ENCODE peak calls at places on chromosomes 11 and 22, in four cellular contexts. F, Y, R and D are unnamed samples.

GRCh38 chr11:69651834-69652620 is 11.1 kb downstream of the CCND1 start:
- DNase-seq in F (no peak), R (no peak), Y (peak), D (no peak)

GRCh38 chr22:44620129-44620840 is 81.7 kb upstream of the PRR5 start:
- DNase-seq in Y (peak), F (peak), R (no peak), D (no peak)

GRCh38 chr22:22599248-22599647 is 40.2 kb upstream of the PRAME start:
- DNase-seq in F (no peak), R (no peak), Y (no peak), D (no peak)

GRCh38 chr11:123298488-123299447 is 103.7 kb upstream of the CLMP start:
- DNase-seq in F (no peak), Y (no peak), R (no peak), D (no peak)

GRCh38 chr22:25996669-25997068 is 172.6 kb upstream of the SEZ6L start:
- DNase-seq in Y (no peak), R (no peak), F (no peak), D (no peak)

GRCh38 chr22:41978732-41979131 is 9.5 kb downstream of the SEPTIN3 start:
- DNase-seq in Y (no peak), R (no peak), F (no peak), D (no peak)

GRCh38 chr11:126992065-126992803 is 8.3 kb downstream of the KIRREL3 start:
- DNase-seq in F (no peak), Y (no peak), R (no peak), D (no peak)

GRCh38 chr11:35919244-35919643 is 24.6 kb upstream of the LDLRAD3 start:
- DNase-seq in Y (no peak), R (no peak), F (no peak), D (no peak)

GRCh38 chr11:20154381-20154780 is 5.9 kb downstream of the DBX1 start:
- DNase-seq in Y (no peak), F (no peak), R (no peak), D (no peak)

GRCh38 chr11:65421204-65422103 is 1.1 kb upstream of the NEAT1 start:
- DNase-seq in Y (peak), F (peak), R (peak), D (peak)

GRCh38 chr11:125404811-125405481 is 91.1 kb downstream of the FEZ1 start:
- DNase-seq in Y (peak), R (peak), F (peak), D (peak)

GRCh38 chr22:27116295-27116694 is 458.9 kb downstream of the MIAT start:
- DNase-seq in Y (no peak), F (no peak), R (no peak), D (no peak)

GRCh38 chr22:36454916-36455570 is 26.4 kb downstream of the TXN2 start:
- DNase-seq in R (peak), F (peak), Y (peak), D (peak)

GRCh38 chr22:36455571-36456458 is 25.6 kb downstream of the TXN2 start:
- DNase-seq in F (no peak), Y (peak), R (no peak), D (no peak)

GRCh38 chr22:36456459-36456835 is 25.0 kb downstream of the TXN2 start:
- DNase-seq in Y (no peak), R (no peak), F (no peak), D (no peak)

GRCh38 chr22:36460202-36460601 is 21.2 kb downstream of the TXN2 start:
- DNase-seq in Y (no peak), F (no peak), R (no peak), D (no peak)

GRCh38 chr22:36457688-36458450 is 23.6 kb downstream of the TXN2 start:
- DNase-seq in Y (peak), F (peak), R (no peak), D (no peak)
- H3K27ac ChIP-seq in Y (peak), F (peak), R (no peak), D (no peak)

GRCh38 chr11:115221461-115222069 is 282.6 kb downstream of the CADM1 start:
- DNase-seq in F (no peak), R (no peak), Y (no peak), D (no peak)
- H3K27ac ChIP-seq in F (no peak), R (no peak), Y (peak), D (no peak)

GRCh38 chr11:59668188-59668949 is 468 bp downstream of the PATL1 start:
- DNase-seq in R (peak), F (peak), Y (peak), D (no peak)
- H3K27ac ChIP-seq in R (peak), F (peak), Y (peak), D (peak)

GRCh38 chr11:73147771-73148681 is 5.9 kb upstream of the FCHSD2 start:
- DNase-seq in Y (peak), R (no peak), F (peak), D (peak)
- H3K27ac ChIP-seq in Y (peak), R (no peak), F (peak), D (no peak)

GRCh38 chr22:17578129-17578754 is 14.9 kb downstream of the SLC25A18 start:
- DNase-seq in R (no peak), Y (no peak), F (peak), D (peak)
- H3K27ac ChIP-seq in R (peak), Y (peak), F (peak), D (peak)

GRCh38 chr11:134901536-134901935 is 489.5 kb upstream of the B3GAT1 start:
- DNase-seq in F (no peak), Y (no peak), R (no peak), D (no peak)
- H3K27ac ChIP-seq in F (no peak), Y (no peak), R (no peak), D (no peak)

GRCh38 chr11:99973993-99974392 is 713.1 kb upstream of the ARHGAP42 start:
- DNase-seq in R (no peak), Y (no peak), F (no peak), D (no peak)

GRCh38 chr11:99979052-99979451 is 708.0 kb upstream of the ARHGAP42 start:
- DNase-seq in Y (no peak), R (no peak), F (no peak), D (no peak)
- H3K27ac ChIP-seq in Y (no peak), R (no peak), F (no peak), D (no peak)